ENCODE peak calls at places on chromosome 18, in five cellular contexts. One of them, this sample, is unnamed.

GRCh38 chr18:38698108-38698507 is 1132.5 kb upstream of the CELF4 start:
- DNase-seq in uterus: no peak
- DNase-seq in dorsolateral prefrontal cortex: no peak
- DNase-seq in AG10803: no peak
- DNase-seq in brain microvascular endothelial cell: no peak
- DNase-seq in this sample: no peak

GRCh38 chr18:22836932-22837331 is 96.2 kb upstream of the RBBP8 start:
- DNase-seq in AG10803: no peak
- DNase-seq in brain microvascular endothelial cell: no peak
- DNase-seq in uterus: no peak
- DNase-seq in dorsolateral prefrontal cortex: no peak
- DNase-seq in this sample: no peak

GRCh38 chr18:46169464-46169941 is 65.3 kb downstream of the HAUS1 start:
- DNase-seq in AG10803: peak; percentile 73
- DNase-seq in brain microvascular endothelial cell: peak; percentile 78
- DNase-seq in uterus: no peak
- DNase-seq in dorsolateral prefrontal cortex: no peak
- DNase-seq in this sample: peak; percentile 27

GRCh38 chr18:42413870-42414269 is 458.8 kb downstream of the PIK3C3 start:
- DNase-seq in uterus: no peak
- DNase-seq in dorsolateral prefrontal cortex: no peak
- DNase-seq in brain microvascular endothelial cell: peak; percentile 67
- DNase-seq in AG10803: no peak
- DNase-seq in this sample: no peak

GRCh38 chr18:45974088-45974536 is 7.0 kb upstream of the EPG5 start:
- DNase-seq in uterus: peak; percentile 27
- DNase-seq in brain microvascular endothelial cell: peak; percentile 70
- DNase-seq in AG10803: peak; percentile 84
- DNase-seq in dorsolateral prefrontal cortex: no peak
- DNase-seq in this sample: peak; percentile 62

GRCh38 chr18:46333371-46334199 is 229.4 kb downstream of the HAUS1 start:
- DNase-seq in dorsolateral prefrontal cortex: peak; percentile 26
- DNase-seq in brain microvascular endothelial cell: no peak
- DNase-seq in AG10803: peak; percentile 5
- DNase-seq in uterus: no peak
- DNase-seq in this sample: no peak

GRCh38 chr18:61435064-61435652 is 101.9 kb downstream of the CDH20 start:
- DNase-seq in AG10803: peak; percentile 8
- DNase-seq in dorsolateral prefrontal cortex: no peak
- DNase-seq in brain microvascular endothelial cell: peak; percentile 11
- DNase-seq in uterus: no peak
- DNase-seq in this sample: no peak

GRCh38 chr18:77124452-77124922 is 8.1 kb downstream of the MBP start:
- DNase-seq in dorsolateral prefrontal cortex: no peak
- DNase-seq in uterus: no peak
- DNase-seq in brain microvascular endothelial cell: no peak
- DNase-seq in AG10803: no peak
- DNase-seq in this sample: no peak

GRCh38 chr18:63285332-63285731 is 34.2 kb downstream of the BCL2 start:
- DNase-seq in dorsolateral prefrontal cortex: no peak
- DNase-seq in brain microvascular endothelial cell: no peak
- DNase-seq in AG10803: no peak
- DNase-seq in uterus: no peak
- DNase-seq in this sample: peak; percentile 9

GRCh38 chr18:45764000-45764686 is 40.2 kb downstream of the SLC14A1 start:
- DNase-seq in brain microvascular endothelial cell: no peak
- DNase-seq in dorsolateral prefrontal cortex: no peak
- DNase-seq in AG10803: no peak
- DNase-seq in uterus: no peak
- DNase-seq in this sample: peak; percentile 63

GRCh38 chr18:76993573-76993972 is 139.0 kb downstream of the MBP start:
- DNase-seq in uterus: no peak
- DNase-seq in brain microvascular endothelial cell: no peak
- DNase-seq in dorsolateral prefrontal cortex: no peak
- DNase-seq in AG10803: no peak
- DNase-seq in this sample: no peak

GRCh38 chr18:73752546-73752945 is 395.1 kb downstream of the FBXO15 start:
- DNase-seq in dorsolateral prefrontal cortex: no peak
- DNase-seq in uterus: no peak
- DNase-seq in AG10803: peak; percentile 24
- DNase-seq in brain microvascular endothelial cell: peak; percentile 48
- DNase-seq in this sample: no peak

GRCh38 chr18:1292167-1292566 is 387.5 kb downstream of the ADCYAP1 start:
- DNase-seq in uterus: no peak
- DNase-seq in brain microvascular endothelial cell: no peak
- DNase-seq in dorsolateral prefrontal cortex: no peak
- DNase-seq in AG10803: no peak
- DNase-seq in this sample: no peak

GRCh38 chr18:47817017-47817911 is 113.2 kb downstream of the SMAD2 start:
- DNase-seq in AG10803: peak; percentile 21
- DNase-seq in brain microvascular endothelial cell: no peak
- DNase-seq in uterus: no peak
- DNase-seq in dorsolateral prefrontal cortex: no peak
- DNase-seq in this sample: no peak

GRCh38 chr18:43060020-43060419 is 55.5 kb downstream of the RIT2 start:
- DNase-seq in AG10803: no peak
- DNase-seq in uterus: no peak
- DNase-seq in dorsolateral prefrontal cortex: no peak
- DNase-seq in brain microvascular endothelial cell: peak; percentile 61
- DNase-seq in this sample: no peak

GRCh38 chr18:79823120-79823519 is 25.4 kb downstream of the KCNG2 start:
- DNase-seq in AG10803: no peak
- DNase-seq in dorsolateral prefrontal cortex: no peak
- DNase-seq in uterus: no peak
- DNase-seq in brain microvascular endothelial cell: no peak
- DNase-seq in this sample: no peak

GRCh38 chr18:44686156-44686555 is 5.5 kb downstream of the SETBP1 start:
- DNase-seq in dorsolateral prefrontal cortex: no peak
- DNase-seq in AG10803: no peak
- DNase-seq in brain microvascular endothelial cell: no peak
- DNase-seq in uterus: no peak
- DNase-seq in this sample: no peak

GRCh38 chr18:51250006-51250405 is 52.5 kb upstream of the MEX3C start:
- DNase-seq in uterus: no peak
- DNase-seq in dorsolateral prefrontal cortex: no peak
- DNase-seq in AG10803: no peak
- DNase-seq in brain microvascular endothelial cell: no peak
- DNase-seq in this sample: no peak

GRCh38 chr18:44036500-44036899 is 644.2 kb upstream of the SETBP1 start:
- DNase-seq in brain microvascular endothelial cell: no peak
- DNase-seq in dorsolateral prefrontal cortex: peak; percentile 48
- DNase-seq in AG10803: no peak
- DNase-seq in uterus: no peak
- DNase-seq in this sample: peak; percentile 6

GRCh38 chr18:9280854-9281253 is 53.7 kb upstream of the TWSG1 start:
- DNase-seq in dorsolateral prefrontal cortex: no peak
- DNase-seq in brain microvascular endothelial cell: no peak
- DNase-seq in uterus: no peak
- DNase-seq in AG10803: no peak
- DNase-seq in this sample: no peak

GRCh38 chr18:2143666-2144065 is 427.6 kb downstream of the METTL4 start:
- DNase-seq in AG10803: peak; percentile 40
- DNase-seq in uterus: no peak
- DNase-seq in brain microvascular endothelial cell: no peak
- DNase-seq in dorsolateral prefrontal cortex: no peak
- DNase-seq in this sample: no peak

GRCh38 chr18:63301458-63301857 is 18.1 kb downstream of the BCL2 start:
- DNase-seq in dorsolateral prefrontal cortex: no peak
- DNase-seq in AG10803: no peak
- DNase-seq in brain microvascular endothelial cell: peak; percentile 8
- DNase-seq in uterus: no peak
- DNase-seq in this sample: no peak

GRCh38 chr18:24913507-24914147 is 438.3 kb downstream of the ZNF521 start:
- DNase-seq in brain microvascular endothelial cell: no peak
- DNase-seq in uterus: no peak
- DNase-seq in dorsolateral prefrontal cortex: no peak
- DNase-seq in AG10803: peak; percentile 52
- DNase-seq in this sample: peak; percentile 69

GRCh38 chr18:75173125-75173432 is 35.9 kb downstream of the PTGR3 start:
- DNase-seq in dorsolateral prefrontal cortex: no peak
- DNase-seq in brain microvascular endothelial cell: no peak
- DNase-seq in AG10803: no peak
- DNase-seq in uterus: no peak
- DNase-seq in this sample: no peak

GRCh38 chr18:59086522-59086921 is 53.2 kb upstream of the SEC11C start:
- DNase-seq in dorsolateral prefrontal cortex: no peak
- DNase-seq in AG10803: no peak
- DNase-seq in brain microvascular endothelial cell: no peak
- DNase-seq in uterus: no peak
- DNase-seq in this sample: no peak

DNA sequence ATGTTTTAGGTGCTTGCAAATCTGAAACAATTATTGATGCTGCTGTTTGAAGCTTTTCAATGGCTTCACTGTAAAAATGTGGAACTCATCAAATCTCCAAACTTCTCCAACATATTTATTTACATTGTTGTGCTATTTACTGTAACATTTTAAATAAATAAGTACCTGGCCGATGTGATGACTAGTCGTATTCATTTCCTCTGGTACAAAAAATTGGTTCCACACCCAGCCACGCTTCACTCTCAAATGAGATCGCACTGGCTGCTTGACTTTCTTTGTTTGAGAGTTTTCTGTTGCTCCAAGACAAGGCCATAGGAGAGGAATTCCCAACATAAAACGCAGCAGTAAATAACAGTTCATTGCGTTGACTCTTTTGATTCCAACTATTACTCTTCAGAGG is 32.0 kb downstream of the CDH19 start:
- DNase-seq in dorsolateral prefrontal cortex: no peak
- DNase-seq in uterus: no peak
- DNase-seq in AG10803: no peak
- DNase-seq in brain microvascular endothelial cell: no peak
- DNase-seq in this sample: no peak
- H3K4me3 ChIP-seq in dorsolateral prefrontal cortex: peak overlapping the region; percentile 26
- H3K4me3 ChIP-seq in uterus: no peak overlapping the region
- H3K4me3 ChIP-seq in AG10803: no peak overlapping the region
- H3K4me3 ChIP-seq in brain microvascular endothelial cell: no peak overlapping the region
- H3K4me3 ChIP-seq in this sample: no peak overlapping the region

GRCh38 chr18:7946724-7947377 is 379.7 kb downstream of the PTPRM start:
- DNase-seq in brain microvascular endothelial cell: peak; percentile 72
- DNase-seq in uterus: no peak
- DNase-seq in dorsolateral prefrontal cortex: no peak
- DNase-seq in AG10803: peak; percentile 80
- DNase-seq in this sample: peak; percentile 69
- TF ChIP-seq CTCF in brain microvascular endothelial cell: no peak
- TF ChIP-seq CTCF in uterus: no peak
- TF ChIP-seq CTCF in dorsolateral prefrontal cortex: no peak
- TF ChIP-seq CTCF in AG10803: no peak
- TF ChIP-seq CTCF in this sample: no peak

DNA sequence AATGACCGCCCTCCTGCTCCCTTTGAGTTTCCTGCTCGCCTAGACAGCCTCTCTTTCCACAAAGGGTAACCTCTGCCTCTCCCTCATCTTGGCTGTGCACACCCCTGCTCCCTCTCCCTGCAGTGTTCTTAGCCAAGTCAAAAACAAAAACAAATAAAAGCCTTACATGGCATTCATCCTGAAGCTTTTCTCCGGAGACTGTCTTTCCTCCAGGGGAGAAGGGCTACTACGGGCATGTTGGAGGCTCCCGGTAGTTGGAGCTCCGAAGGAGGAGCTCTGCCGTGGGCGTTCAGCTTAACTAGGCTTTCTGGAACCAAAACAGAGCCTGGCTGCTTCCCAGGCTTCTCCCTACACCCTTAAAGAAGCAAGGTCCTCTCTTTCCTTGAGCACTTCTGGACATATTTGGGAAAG is 104.2 kb downstream of the TPGS2 start:
- DNase-seq in dorsolateral prefrontal cortex: no peak
- DNase-seq in brain microvascular endothelial cell: no peak
- DNase-seq in uterus: peak; percentile 39
- DNase-seq in AG10803: peak; percentile 28
- DNase-seq in this sample: no peak
- H3K4me3 ChIP-seq in dorsolateral prefrontal cortex: no peak overlapping the region
- H3K4me3 ChIP-seq in brain microvascular endothelial cell: no peak overlapping the region
- H3K4me3 ChIP-seq in uterus: no peak overlapping the region
- H3K4me3 ChIP-seq in AG10803: peak overlapping the region; percentile 7
- H3K4me3 ChIP-seq in this sample: no peak overlapping the region

DNA sequence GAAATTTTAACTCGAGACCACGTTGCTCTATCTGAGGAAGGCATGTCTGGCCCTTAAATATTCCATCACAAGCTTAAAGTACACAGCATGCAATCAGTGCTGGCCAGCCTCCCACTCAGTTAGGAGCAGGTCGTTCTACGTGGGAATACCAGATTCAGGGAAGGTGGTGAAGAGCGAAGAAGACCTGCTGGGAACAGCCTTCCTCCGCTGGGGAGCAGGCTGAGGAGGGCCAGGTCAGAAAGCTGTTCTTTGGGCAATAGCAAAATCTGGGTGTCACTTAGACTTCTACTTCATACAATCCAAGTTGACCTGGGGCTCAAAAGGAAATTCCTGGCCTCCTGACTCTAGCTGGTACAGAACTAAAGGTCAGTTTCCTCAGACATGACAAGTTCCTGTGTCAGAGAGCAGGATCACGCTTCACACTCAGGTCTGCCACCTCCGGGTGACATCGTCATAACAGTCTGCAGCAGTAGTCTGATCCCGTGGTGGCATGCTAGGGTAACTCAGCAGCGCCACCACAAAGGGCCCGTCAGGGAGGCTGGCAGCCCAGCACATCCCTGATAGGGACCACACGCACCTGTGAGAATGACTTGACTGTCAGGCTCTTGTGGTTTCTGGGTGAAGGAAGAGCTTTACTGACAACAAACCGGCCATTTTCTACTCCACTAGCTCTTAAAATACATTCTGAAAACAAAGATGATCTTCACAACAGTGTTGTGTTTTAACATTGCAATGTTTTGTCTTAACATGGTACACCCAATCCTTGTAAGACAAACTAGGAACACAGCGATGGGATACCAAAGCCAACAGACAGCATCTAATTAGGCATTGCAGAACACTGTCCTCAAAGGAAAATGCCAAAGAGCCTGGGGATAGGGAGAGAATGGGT is 35.2 kb upstream of the NAPG start:
- DNase-seq in brain microvascular endothelial cell: no peak
- DNase-seq in dorsolateral prefrontal cortex: peak; percentile 46
- DNase-seq in AG10803: no peak
- DNase-seq in uterus: no peak
- DNase-seq in this sample: no peak
- TF ChIP-seq CTCF in brain microvascular endothelial cell: no peak
- TF ChIP-seq CTCF in dorsolateral prefrontal cortex: peak; percentile 32
- TF ChIP-seq CTCF in AG10803: no peak
- TF ChIP-seq CTCF in uterus: no peak
- TF ChIP-seq CTCF in this sample: no peak

DNA sequence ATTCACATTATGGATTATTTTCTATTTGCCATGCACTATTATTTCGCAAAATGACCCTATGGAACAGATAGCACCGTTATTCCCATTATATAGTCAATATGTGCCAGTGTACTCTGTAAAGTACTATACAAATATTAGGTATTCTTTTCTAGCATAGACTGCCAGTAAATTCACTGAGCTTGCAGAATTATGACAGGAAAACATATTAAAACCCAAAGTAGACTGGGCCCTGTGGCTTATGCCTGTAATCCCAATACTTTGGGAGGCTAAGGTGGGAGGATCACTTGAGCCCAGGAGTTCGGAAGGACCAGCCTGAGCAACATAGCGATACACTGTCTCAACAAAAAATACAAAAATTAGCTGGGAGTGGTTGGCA is 1.1 kb upstream of the DYM start:
- DNase-seq in dorsolateral prefrontal cortex: no peak
- DNase-seq in AG10803: no peak
- DNase-seq in uterus: no peak
- DNase-seq in brain microvascular endothelial cell: no peak
- DNase-seq in this sample: no peak
- H3K4me3 ChIP-seq in dorsolateral prefrontal cortex: no peak overlapping the region
- H3K4me3 ChIP-seq in AG10803: no peak overlapping the region
- H3K4me3 ChIP-seq in uterus: no peak overlapping the region
- H3K4me3 ChIP-seq in brain microvascular endothelial cell: no peak overlapping the region
- H3K4me3 ChIP-seq in this sample: no peak overlapping the region

This sample was measured in HFF-Myc.